ENCODE peak calls at places on chromosome 19, in six cellular contexts. One of them, this sample, is unnamed.

GRCh38 chr19:15213715-15214381 is 13.1 kb upstream of the NOTCH3 start:
- DNase-seq in activated T-cell treated with anti-CD3 and anti-CD28 coated beads, Interleukin-2, amount 50 U/mL, for 24 hours: no peak
- DNase-seq in amniotic stem cell: no peak
- DNase-seq in stromal cell of bone marrow: no peak
- DNase-seq in activated B cell treated with CpG ODN at 0.5 μM for 24 hours: no peak
- DNase-seq in ureter: no peak
- DNase-seq in this sample: no peak

GRCh38 chr19:36115453-36116343 is at the start of gene TBCB:
- DNase-seq in stromal cell of bone marrow: no peak
- DNase-seq in ureter: peak
- DNase-seq in amniotic stem cell: no peak
- DNase-seq in activated B cell treated with CpG ODN at 0.5 μM for 24 hours: no peak
- DNase-seq in activated T-cell treated with anti-CD3 and anti-CD28 coated beads, Interleukin-2, amount 50 U/mL, for 24 hours: peak
- DNase-seq in this sample: peak

GRCh38 chr19:30061557-30062330 is 119.7 kb downstream of the URI1 start:
- DNase-seq in amniotic stem cell: no peak
- DNase-seq in activated T-cell treated with anti-CD3 and anti-CD28 coated beads, Interleukin-2, amount 50 U/mL, for 24 hours: no peak
- DNase-seq in stromal cell of bone marrow: no peak
- DNase-seq in ureter: no peak
- DNase-seq in activated B cell treated with CpG ODN at 0.5 μM for 24 hours: no peak
- DNase-seq in this sample: no peak

GRCh38 chr19:14467816-14468215 is 7.3 kb downstream of the PTGER1 start:
- DNase-seq in activated T-cell treated with anti-CD3 and anti-CD28 coated beads, Interleukin-2, amount 50 U/mL, for 24 hours: no peak
- DNase-seq in activated B cell treated with CpG ODN at 0.5 μM for 24 hours: no peak
- DNase-seq in amniotic stem cell: no peak
- DNase-seq in stromal cell of bone marrow: no peak
- DNase-seq in ureter: no peak
- DNase-seq in this sample: no peak

GRCh38 chr19:55626350-55626749 is 2.0 kb upstream of the ZNF784 start:
- DNase-seq in activated B cell treated with CpG ODN at 0.5 μM for 24 hours: no peak
- DNase-seq in activated T-cell treated with anti-CD3 and anti-CD28 coated beads, Interleukin-2, amount 50 U/mL, for 24 hours: no peak
- DNase-seq in amniotic stem cell: no peak
- DNase-seq in ureter: no peak
- DNase-seq in stromal cell of bone marrow: no peak
- DNase-seq in this sample: peak

GRCh38 chr19:35360880-35361420 is 2.7 kb downstream of the FFAR3 start:
- DNase-seq in stromal cell of bone marrow: no peak
- DNase-seq in amniotic stem cell: no peak
- DNase-seq in activated B cell treated with CpG ODN at 0.5 μM for 24 hours: no peak
- DNase-seq in activated T-cell treated with anti-CD3 and anti-CD28 coated beads, Interleukin-2, amount 50 U/mL, for 24 hours: no peak
- DNase-seq in ureter: no peak
- DNase-seq in this sample: no peak

GRCh38 chr19:16751701-16752100 is 32.1 kb downstream of the NWD1 start:
- DNase-seq in activated T-cell treated with anti-CD3 and anti-CD28 coated beads, Interleukin-2, amount 50 U/mL, for 24 hours: no peak
- DNase-seq in ureter: no peak
- DNase-seq in amniotic stem cell: no peak
- DNase-seq in activated B cell treated with CpG ODN at 0.5 μM for 24 hours: no peak
- DNase-seq in stromal cell of bone marrow: no peak
- DNase-seq in this sample: no peak

GRCh38 chr19:38386300-38386967 is 1.4 kb downstream of the GGN start:
- DNase-seq in amniotic stem cell: no peak
- DNase-seq in activated B cell treated with CpG ODN at 0.5 μM for 24 hours: no peak
- DNase-seq in stromal cell of bone marrow: no peak
- DNase-seq in activated T-cell treated with anti-CD3 and anti-CD28 coated beads, Interleukin-2, amount 50 U/mL, for 24 hours: peak
- DNase-seq in ureter: no peak
- DNase-seq in this sample: no peak

GRCh38 chr19:29271911-29272310 is 59.0 kb upstream of the UQCRFS1 start:
- DNase-seq in ureter: no peak
- DNase-seq in amniotic stem cell: no peak
- DNase-seq in activated B cell treated with CpG ODN at 0.5 μM for 24 hours: no peak
- DNase-seq in stromal cell of bone marrow: no peak
- DNase-seq in activated T-cell treated with anti-CD3 and anti-CD28 coated beads, Interleukin-2, amount 50 U/mL, for 24 hours: no peak
- DNase-seq in this sample: no peak

GRCh38 chr19:10430505-10431253 is 10.3 kb downstream of the PDE4A start:
- DNase-seq in amniotic stem cell: no peak
- DNase-seq in activated B cell treated with CpG ODN at 0.5 μM for 24 hours: no peak
- DNase-seq in stromal cell of bone marrow: no peak
- DNase-seq in ureter: no peak
- DNase-seq in activated T-cell treated with anti-CD3 and anti-CD28 coated beads, Interleukin-2, amount 50 U/mL, for 24 hours: peak
- DNase-seq in this sample: no peak

GRCh38 chr19:29878973-29879654 is 62.9 kb upstream of the URI1 start:
- DNase-seq in ureter: no peak
- DNase-seq in activated B cell treated with CpG ODN at 0.5 μM for 24 hours: no peak
- DNase-seq in activated T-cell treated with anti-CD3 and anti-CD28 coated beads, Interleukin-2, amount 50 U/mL, for 24 hours: no peak
- DNase-seq in stromal cell of bone marrow: peak
- DNase-seq in amniotic stem cell: no peak
- DNase-seq in this sample: no peak

GRCh38 chr19:3606174-3606689 is 443 bp downstream of the TBXA2R start:
- DNase-seq in activated B cell treated with CpG ODN at 0.5 μM for 24 hours: no peak
- DNase-seq in amniotic stem cell: no peak
- DNase-seq in activated T-cell treated with anti-CD3 and anti-CD28 coated beads, Interleukin-2, amount 50 U/mL, for 24 hours: peak
- DNase-seq in stromal cell of bone marrow: no peak
- DNase-seq in ureter: no peak
- DNase-seq in this sample: no peak

GRCh38 chr19:6532244-6532999 is 1.6 kb downstream of the TNFSF9 start:
- DNase-seq in stromal cell of bone marrow: no peak
- DNase-seq in activated B cell treated with CpG ODN at 0.5 μM for 24 hours: peak
- DNase-seq in activated T-cell treated with anti-CD3 and anti-CD28 coated beads, Interleukin-2, amount 50 U/mL, for 24 hours: no peak
- DNase-seq in amniotic stem cell: no peak
- DNase-seq in ureter: no peak
- DNase-seq in this sample: no peak

GRCh38 chr19:7541481-7541824 is 5.9 kb downstream of the PNPLA6 start:
- DNase-seq in activated B cell treated with CpG ODN at 0.5 μM for 24 hours: no peak
- DNase-seq in ureter: no peak
- DNase-seq in stromal cell of bone marrow: no peak
- DNase-seq in amniotic stem cell: no peak
- DNase-seq in activated T-cell treated with anti-CD3 and anti-CD28 coated beads, Interleukin-2, amount 50 U/mL, for 24 hours: no peak
- DNase-seq in this sample: no peak

GRCh38 chr19:33639034-33639681 is 17.4 kb downstream of the CHST8 start:
- DNase-seq in ureter: no peak
- DNase-seq in activated T-cell treated with anti-CD3 and anti-CD28 coated beads, Interleukin-2, amount 50 U/mL, for 24 hours: no peak
- DNase-seq in stromal cell of bone marrow: no peak
- DNase-seq in amniotic stem cell: no peak
- DNase-seq in activated B cell treated with CpG ODN at 0.5 μM for 24 hours: no peak
- DNase-seq in this sample: no peak

GRCh38 chr19:29255912-29256311 is 43.0 kb upstream of the UQCRFS1 start:
- DNase-seq in activated B cell treated with CpG ODN at 0.5 μM for 24 hours: no peak
- DNase-seq in amniotic stem cell: no peak
- DNase-seq in stromal cell of bone marrow: no peak
- DNase-seq in ureter: no peak
- DNase-seq in activated T-cell treated with anti-CD3 and anti-CD28 coated beads, Interleukin-2, amount 50 U/mL, for 24 hours: no peak
- DNase-seq in this sample: no peak

GRCh38 chr19:4304509-4305252 is at the start of gene FSD1:
- DNase-seq in amniotic stem cell: no peak
- DNase-seq in activated B cell treated with CpG ODN at 0.5 μM for 24 hours: peak
- DNase-seq in ureter: no peak
- DNase-seq in stromal cell of bone marrow: peak
- DNase-seq in activated T-cell treated with anti-CD3 and anti-CD28 coated beads, Interleukin-2, amount 50 U/mL, for 24 hours: peak
- DNase-seq in this sample: peak

GRCh38 chr19:53308339-53308811 is 25.2 kb upstream of the ZNF845 start:
- DNase-seq in activated B cell treated with CpG ODN at 0.5 μM for 24 hours: no peak
- DNase-seq in stromal cell of bone marrow: no peak
- DNase-seq in activated T-cell treated with anti-CD3 and anti-CD28 coated beads, Interleukin-2, amount 50 U/mL, for 24 hours: peak
- DNase-seq in amniotic stem cell: no peak
- DNase-seq in ureter: no peak
- DNase-seq in this sample: no peak

GRCh38 chr19:44850641-44851109 is 4.6 kb downstream of the NECTIN2 start:
- DNase-seq in ureter: no peak
- DNase-seq in stromal cell of bone marrow: no peak
- DNase-seq in activated B cell treated with CpG ODN at 0.5 μM for 24 hours: no peak
- DNase-seq in activated T-cell treated with anti-CD3 and anti-CD28 coated beads, Interleukin-2, amount 50 U/mL, for 24 hours: no peak
- DNase-seq in amniotic stem cell: no peak
- DNase-seq in this sample: no peak

GRCh38 chr19:32914879-32915278 is 45.3 kb upstream of the SLC7A9 start:
- DNase-seq in ureter: no peak
- DNase-seq in activated B cell treated with CpG ODN at 0.5 μM for 24 hours: no peak
- DNase-seq in amniotic stem cell: no peak
- DNase-seq in stromal cell of bone marrow: no peak
- DNase-seq in activated T-cell treated with anti-CD3 and anti-CD28 coated beads, Interleukin-2, amount 50 U/mL, for 24 hours: no peak
- DNase-seq in this sample: no peak

GRCh38 chr19:48424694-48425219 is 21.0 kb upstream of the GRWD1 start:
- DNase-seq in activated B cell treated with CpG ODN at 0.5 μM for 24 hours: no peak
- DNase-seq in amniotic stem cell: no peak
- DNase-seq in stromal cell of bone marrow: no peak
- DNase-seq in ureter: no peak
- DNase-seq in activated T-cell treated with anti-CD3 and anti-CD28 coated beads, Interleukin-2, amount 50 U/mL, for 24 hours: no peak
- DNase-seq in this sample: no peak

GRCh38 chr19:41912899-41913475 is 15.3 kb downstream of the ERFL start:
- DNase-seq in activated B cell treated with CpG ODN at 0.5 μM for 24 hours: no peak
- DNase-seq in ureter: no peak
- DNase-seq in stromal cell of bone marrow: no peak
- DNase-seq in amniotic stem cell: no peak
- DNase-seq in activated T-cell treated with anti-CD3 and anti-CD28 coated beads, Interleukin-2, amount 50 U/mL, for 24 hours: peak
- DNase-seq in this sample: no peak

GRCh38 chr19:18996796-18997394 is 36.4 kb downstream of the SUGP2 start:
- DNase-seq in ureter: no peak
- DNase-seq in stromal cell of bone marrow: no peak
- DNase-seq in activated T-cell treated with anti-CD3 and anti-CD28 coated beads, Interleukin-2, amount 50 U/mL, for 24 hours: no peak
- DNase-seq in amniotic stem cell: no peak
- DNase-seq in activated B cell treated with CpG ODN at 0.5 μM for 24 hours: no peak
- DNase-seq in this sample: no peak

GRCh38 chr19:39406656-39407393 is at the start of gene ZFP36:
- DNase-seq in amniotic stem cell: peak
- DNase-seq in ureter: peak
- DNase-seq in activated T-cell treated with anti-CD3 and anti-CD28 coated beads, Interleukin-2, amount 50 U/mL, for 24 hours: peak
- DNase-seq in stromal cell of bone marrow: peak
- DNase-seq in activated B cell treated with CpG ODN at 0.5 μM for 24 hours: peak
- DNase-seq in this sample: peak

GRCh38 chr19:6092329-6093286 is 17.7 kb downstream of the RFX2 start:
- DNase-seq in stromal cell of bone marrow: peak
- DNase-seq in amniotic stem cell: peak
- DNase-seq in activated B cell treated with CpG ODN at 0.5 μM for 24 hours: no peak
- DNase-seq in activated T-cell treated with anti-CD3 and anti-CD28 coated beads, Interleukin-2, amount 50 U/mL, for 24 hours: no peak
- DNase-seq in ureter: peak
- DNase-seq in this sample: no peak

GRCh38 chr19:43675269-43675879 is 5.4 kb upstream of the PLAUR start:
- DNase-seq in activated B cell treated with CpG ODN at 0.5 μM for 24 hours: no peak
- DNase-seq in amniotic stem cell: no peak
- DNase-seq in ureter: peak
- DNase-seq in activated T-cell treated with anti-CD3 and anti-CD28 coated beads, Interleukin-2, amount 50 U/mL, for 24 hours: peak
- DNase-seq in stromal cell of bone marrow: no peak
- DNase-seq in this sample: no peak

GRCh38 chr19:3132971-3133792 is 2.7 kb upstream of the GNA15 start:
- DNase-seq in activated B cell treated with CpG ODN at 0.5 μM for 24 hours: peak
- DNase-seq in amniotic stem cell: no peak
- DNase-seq in activated T-cell treated with anti-CD3 and anti-CD28 coated beads, Interleukin-2, amount 50 U/mL, for 24 hours: peak
- DNase-seq in stromal cell of bone marrow: no peak
- DNase-seq in ureter: no peak
- DNase-seq in this sample: peak

GRCh38 chr19:45919678-45920077 is 5.1 kb upstream of the NANOS2 start:
- DNase-seq in ureter: no peak
- DNase-seq in activated T-cell treated with anti-CD3 and anti-CD28 coated beads, Interleukin-2, amount 50 U/mL, for 24 hours: no peak
- DNase-seq in amniotic stem cell: no peak
- DNase-seq in activated B cell treated with CpG ODN at 0.5 μM for 24 hours: no peak
- DNase-seq in stromal cell of bone marrow: no peak
- DNase-seq in this sample: no peak

GRCh38 chr19:35267818-35268545 is 780 bp upstream of the USF2 start:
- DNase-seq in activated T-cell treated with anti-CD3 and anti-CD28 coated beads, Interleukin-2, amount 50 U/mL, for 24 hours: peak
- DNase-seq in stromal cell of bone marrow: peak
- DNase-seq in amniotic stem cell: peak
- DNase-seq in ureter: peak
- DNase-seq in activated B cell treated with CpG ODN at 0.5 μM for 24 hours: peak
- DNase-seq in this sample: peak

GRCh38 chr19:31980851-31981250 is 364.6 kb upstream of the ZNF507 start:
- DNase-seq in ureter: peak
- DNase-seq in activated T-cell treated with anti-CD3 and anti-CD28 coated beads, Interleukin-2, amount 50 U/mL, for 24 hours: no peak
- DNase-seq in stromal cell of bone marrow: no peak
- DNase-seq in activated B cell treated with CpG ODN at 0.5 μM for 24 hours: no peak
- DNase-seq in amniotic stem cell: no peak
- DNase-seq in this sample: no peak

GRCh38 chr19:32651729-32652140 is 23.2 kb downstream of the ANKRD27 start:
- DNase-seq in activated B cell treated with CpG ODN at 0.5 μM for 24 hours: no peak
- DNase-seq in ureter: no peak
- DNase-seq in stromal cell of bone marrow: no peak
- DNase-seq in amniotic stem cell: no peak
- DNase-seq in activated T-cell treated with anti-CD3 and anti-CD28 coated beads, Interleukin-2, amount 50 U/mL, for 24 hours: no peak
- DNase-seq in this sample: no peak

GRCh38 chr19:42175952-42176648 is 41.4 kb downstream of the DEDD2 start:
- DNase-seq in amniotic stem cell: no peak
- DNase-seq in activated T-cell treated with anti-CD3 and anti-CD28 coated beads, Interleukin-2, amount 50 U/mL, for 24 hours: peak
- DNase-seq in stromal cell of bone marrow: no peak
- DNase-seq in activated B cell treated with CpG ODN at 0.5 μM for 24 hours: no peak
- DNase-seq in ureter: no peak
- DNase-seq in this sample: no peak

GRCh38 chr19:2273356-2274184 is 8.4 kb downstream of the PEAK3 start:
- DNase-seq in ureter: peak
- DNase-seq in stromal cell of bone marrow: peak
- DNase-seq in amniotic stem cell: no peak
- DNase-seq in activated B cell treated with CpG ODN at 0.5 μM for 24 hours: peak
- DNase-seq in activated T-cell treated with anti-CD3 and anti-CD28 coated beads, Interleukin-2, amount 50 U/mL, for 24 hours: peak
- DNase-seq in this sample: peak

GRCh38 chr19:4519521-4520277 is 1.4 kb upstream of the PLIN4 start:
- DNase-seq in activated T-cell treated with anti-CD3 and anti-CD28 coated beads, Interleukin-2, amount 50 U/mL, for 24 hours: no peak
- DNase-seq in amniotic stem cell: no peak
- DNase-seq in activated B cell treated with CpG ODN at 0.5 μM for 24 hours: no peak
- DNase-seq in stromal cell of bone marrow: no peak
- DNase-seq in ureter: peak
- DNase-seq in this sample: no peak

GRCh38 chr19:1259873-1260748 is 9.0 kb upstream of the CIRBP start:
- DNase-seq in amniotic stem cell: no peak
- DNase-seq in activated T-cell treated with anti-CD3 and anti-CD28 coated beads, Interleukin-2, amount 50 U/mL, for 24 hours: no peak
- DNase-seq in ureter: no peak
- DNase-seq in activated B cell treated with CpG ODN at 0.5 μM for 24 hours: peak
- DNase-seq in stromal cell of bone marrow: no peak
- DNase-seq in this sample: no peak

GRCh38 chr19:30512748-30513389 is 140.7 kb downstream of the ZNF536 start:
- DNase-seq in stromal cell of bone marrow: no peak
- DNase-seq in activated B cell treated with CpG ODN at 0.5 μM for 24 hours: no peak
- DNase-seq in ureter: no peak
- DNase-seq in activated T-cell treated with anti-CD3 and anti-CD28 coated beads, Interleukin-2, amount 50 U/mL, for 24 hours: no peak
- DNase-seq in amniotic stem cell: no peak
- DNase-seq in this sample: no peak

GRCh38 chr19:16998635-16999194 is 27.9 kb downstream of the CPAMD8 start:
- DNase-seq in activated T-cell treated with anti-CD3 and anti-CD28 coated beads, Interleukin-2, amount 50 U/mL, for 24 hours: no peak
- DNase-seq in ureter: no peak
- DNase-seq in stromal cell of bone marrow: no peak
- DNase-seq in amniotic stem cell: no peak
- DNase-seq in activated B cell treated with CpG ODN at 0.5 μM for 24 hours: no peak
- DNase-seq in this sample: no peak

GRCh38 chr19:18515959-18516358 is 5.9 kb downstream of the ELL start:
- DNase-seq in activated B cell treated with CpG ODN at 0.5 μM for 24 hours: no peak
- DNase-seq in activated T-cell treated with anti-CD3 and anti-CD28 coated beads, Interleukin-2, amount 50 U/mL, for 24 hours: no peak
- DNase-seq in stromal cell of bone marrow: no peak
- DNase-seq in ureter: no peak
- DNase-seq in amniotic stem cell: no peak
- DNase-seq in this sample: no peak